ENCODE peak calls at places on chromosome 4, in six cellular contexts. I, X, B, C, Q and Z are unnamed samples.

GRCh38 chr4:115113382-115114106 is at the start of gene NDST4:
- DNase-seq in Q (no peak), I (no peak), C (no peak), B (no peak), X (no peak), Z (no peak)

GRCh38 chr4:102665527-102665926 is 95.2 kb downstream of the MANBA start:
- DNase-seq in X (no peak), I (no peak), B (no peak), Q (no peak), C (no peak), Z (no peak)

GRCh38 chr4:107824367-107825071 is at the start of gene SGMS2:
- DNase-seq in I (no peak), C (no peak), X (peak), B (peak), Q (peak), Z (peak)

GRCh38 chr4:128757712-128758111 is 51.8 kb upstream of the JADE1 start:
- DNase-seq in Q (no peak), X (no peak), I (no peak), B (no peak), C (no peak), Z (no peak)

GRCh38 chr4:80208606-80209005 is 11.3 kb downstream of the PRDM8 start:
- DNase-seq in B (no peak), X (no peak), C (no peak), Q (no peak), I (no peak), Z (no peak)

GRCh38 chr4:146443525-146443924 is 78.2 kb downstream of the SLC10A7 start:
- DNase-seq in B (no peak), I (no peak), X (no peak), Q (no peak), C (no peak), Z (no peak)

GRCh38 chr4:5823542-5824211 is 69.2 kb downstream of the CRMP1 start:
- DNase-seq in I (no peak), X (no peak), B (no peak), Q (no peak), C (no peak), Z (no peak)

GRCh38 chr4:125985856-125986255 is 671.1 kb downstream of the FAT4 start:
- DNase-seq in X (peak), C (peak), I (peak), B (no peak), Q (no peak), Z (no peak)

GRCh38 chr4:101019941-101020401 is 327.4 kb downstream of the PPP3CA start:
- DNase-seq in Q (no peak), X (no peak), B (peak), I (no peak), C (peak), Z (no peak)

GRCh38 chr4:40349561-40350198 is 14.5 kb downstream of the CHRNA9 start:
- DNase-seq in C (no peak), I (no peak), B (no peak), Q (no peak), X (no peak), Z (no peak)

GRCh38 chr4:185112104-185112503 is 31.0 kb upstream of the SLC25A4 start:
- DNase-seq in B (peak), I (no peak), X (peak), C (no peak), Q (no peak), Z (no peak)

GRCh38 chr4:16794816-16795445 is 103.5 kb downstream of the LDB2 start:
- DNase-seq in X (peak), Q (peak), C (no peak), B (peak), I (peak), Z (peak)

GRCh38 chr4:74793757-74794340 is 474 bp downstream of the BTC start:
- DNase-seq in B (peak), C (no peak), X (no peak), Q (peak), I (peak), Z (peak)

GRCh38 chr4:150261571-150261970 is 183.3 kb downstream of the DCLK2 start:
- DNase-seq in X (no peak), Q (no peak), I (no peak), B (no peak), C (no peak), Z (no peak)
- TF ChIP-seq GABPA in X (no peak), Q (no peak), I (no peak), B (no peak), C (no peak), Z (no peak)

DNA sequence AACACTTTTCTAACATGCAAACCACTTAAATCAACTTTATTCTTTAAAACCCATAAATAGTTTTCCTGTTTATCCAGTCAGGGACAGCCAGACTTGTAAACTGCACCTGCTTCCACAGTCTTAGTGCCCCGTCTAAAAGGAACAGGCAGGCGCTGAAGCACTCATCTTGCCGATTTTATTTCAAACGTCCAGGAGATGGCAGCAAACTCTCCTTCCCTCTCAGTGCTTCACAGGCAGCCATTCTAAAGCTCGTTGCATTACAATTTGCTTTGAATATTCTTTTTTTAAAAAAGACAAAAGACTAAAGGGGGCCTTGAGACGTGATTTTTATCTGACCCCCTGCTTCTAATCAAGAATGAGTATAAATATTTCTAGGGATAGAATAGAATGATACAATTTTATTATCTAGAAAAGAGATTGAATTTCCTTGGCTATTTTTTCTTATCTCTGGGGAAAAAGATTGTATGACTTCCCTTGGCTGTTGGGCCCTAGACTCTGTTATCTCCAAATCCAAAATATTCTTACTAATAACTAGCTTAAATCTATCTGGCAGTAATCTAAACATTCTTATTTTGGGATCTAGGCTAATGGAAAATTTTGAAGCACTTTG is 93.6 kb upstream of the MYOZ2 start:
- DNase-seq in C (peak), Q (peak), X (peak), B (peak), I (peak), Z (peak)
- TF ChIP-seq POLR2AphosphoS5 in C (no peak), Q (peak), X (no peak), B (no peak), I (no peak), Z (no peak)

DNA sequence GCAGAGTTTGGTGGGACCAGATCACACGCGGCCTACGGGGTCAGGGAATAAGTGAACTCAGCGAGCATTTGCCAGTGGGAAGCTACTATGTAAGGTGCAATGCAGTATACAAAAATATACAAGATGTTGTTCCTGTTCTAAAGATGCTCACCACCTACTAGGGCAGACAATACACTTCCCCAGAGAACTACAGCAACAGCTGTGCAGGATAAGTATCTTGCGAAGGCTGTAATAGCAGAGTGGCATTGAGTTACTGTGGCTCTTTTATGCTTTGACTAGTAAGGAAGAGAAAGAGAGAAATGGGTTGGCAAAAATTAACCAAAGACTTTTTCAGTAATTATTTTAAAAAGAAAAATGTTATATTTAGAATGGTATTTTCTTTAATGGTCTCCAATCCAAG is 61.2 kb downstream of the CDS1 start:
- DNase-seq in C (no peak), Q (no peak), B (no peak), I (no peak), X (no peak), Z (no peak)
- H3K4me3 ChIP-seq in C (no peak), Q (no peak), B (no peak), I (no peak), X (no peak), Z (no peak)

GRCh38 chr4:168891086-168891485 is 119.0 kb downstream of the CBR4 start:
- DNase-seq in X (no peak), Q (no peak), I (no peak), C (no peak), B (no peak), Z (no peak)
- TF ChIP-seq GABPA in X (no peak), Q (no peak), I (no peak), C (no peak), B (no peak), Z (no peak)

DNA sequence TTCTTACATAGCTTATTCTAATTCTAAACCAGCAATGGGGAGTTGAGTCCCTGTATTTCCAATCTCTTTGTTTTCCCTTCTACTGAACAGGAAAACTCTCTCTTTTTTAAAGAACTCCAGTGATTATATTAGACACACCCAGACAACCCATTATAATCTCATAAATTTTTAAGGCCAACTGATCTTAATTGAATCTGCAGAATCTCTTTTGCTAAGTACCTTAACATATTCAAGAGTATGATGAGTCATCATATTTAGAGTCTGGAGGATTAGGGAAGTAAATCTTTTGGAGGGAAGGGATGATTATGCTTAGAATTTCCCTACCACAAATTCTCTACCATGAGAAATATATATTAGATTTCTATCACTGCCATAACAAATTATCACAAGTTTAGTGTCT is 705.1 kb downstream of the CENPC start:
- DNase-seq in I (no peak), C (no peak), X (no peak), B (no peak), Q (no peak), Z (no peak)
- TF ChIP-seq POLR2AphosphoS5 in I (no peak), C (no peak), X (no peak), B (no peak), Q (no peak), Z (no peak)

GRCh38 chr4:72365016-72365415 is 204.0 kb downstream of the ADAMTS3 start:
- DNase-seq in Q (no peak), I (no peak), C (no peak), X (no peak), B (no peak), Z (no peak)
- H3K4me3 ChIP-seq in Q (no peak), I (no peak), C (no peak), X (no peak), B (no peak), Z (no peak)

GRCh38 chr4:8285143-8285975 is 15.8 kb downstream of the HTRA3 start:
- DNase-seq in Q (no peak), X (no peak), B (no peak), C (no peak), I (no peak), Z (no peak)
- TF ChIP-seq GABPA in Q (no peak), X (no peak), B (no peak), C (no peak), I (no peak), Z (no peak)

DNA sequence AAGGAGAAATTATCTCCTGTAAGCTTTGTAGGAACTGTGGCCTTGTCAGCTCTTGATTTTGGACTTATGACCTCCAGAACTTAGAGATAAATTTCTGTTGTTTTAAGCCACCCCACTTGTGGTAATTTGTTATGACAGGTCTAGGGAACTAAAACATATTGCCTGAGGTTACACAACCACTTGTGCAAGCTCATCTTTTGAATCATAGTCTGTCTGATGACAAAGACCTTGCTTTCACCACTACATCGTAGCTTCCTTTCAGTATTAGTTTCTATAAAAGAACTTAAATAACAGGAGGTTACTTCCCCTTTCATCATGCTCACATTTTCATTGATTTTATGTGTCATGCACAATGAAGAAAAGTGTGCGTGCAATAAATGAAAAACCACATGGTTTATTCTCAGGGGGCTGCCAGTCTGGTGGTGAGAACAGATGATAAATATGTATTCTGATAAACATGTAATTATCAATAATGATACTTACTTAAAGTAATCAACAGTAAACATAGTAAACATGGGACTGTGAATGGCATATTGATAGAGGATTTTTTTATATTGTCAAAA is 690.0 kb upstream of the HS3ST1 start:
- DNase-seq in Q (no peak), I (no peak), C (no peak), X (no peak), B (no peak), Z (peak)
- TF ChIP-seq POLR2AphosphoS5 in Q (no peak), I (no peak), C (no peak), X (no peak), B (no peak), Z (peak)